ENCODE peak calls at places on chromosomes 4 and X, in six cellular contexts. K, Q, T, Y, Z and V are unnamed samples.
A peak's percentile ranks its signal among the peaks of the same experiment; 100 is the strongest.

GRCh38 chrX:150337026-150337425 is 26.1 kb upstream of the MAMLD1 start:
- DNase-seq in K (no peak), Q (no peak), T (no peak), Y (no peak), Z (no peak), V (no peak)

GRCh38 chr4:128281354-128281753 is 6.3 kb downstream of the PGRMC2 start:
- DNase-seq in K (no peak), Q (no peak), T (no peak), Y (no peak), Z (no peak), V (no peak)

GRCh38 chr4:61511716-61512488 is 311.8 kb downstream of the ADGRL3 start:
- DNase-seq in K (no peak), Q (no peak), T (peak; percentile 12), Y (no peak), Z (no peak), V (peak; percentile 33)

GRCh38 chr4:56995525-56995924 is 16.8 kb downstream of the POLR2B start:
- DNase-seq in K (peak; percentile 6), Q (no peak), T (peak; percentile 94), Y (peak; percentile 49), Z (no peak), V (no peak)

GRCh38 chr4:136763844-136764446 is 768.3 kb downstream of the PCDH18 start:
- DNase-seq in K (no peak), Q (no peak), T (no peak), Y (no peak), Z (no peak), V (no peak)

GRCh38 chrX:96407043-96407442 is 277.6 kb upstream of the DIAPH2 start:
- DNase-seq in K (no peak), Q (no peak), T (peak; percentile 55), Y (no peak), Z (no peak), V (no peak)

GRCh38 chr4:77586953-77587383 is 18.7 kb upstream of the CXCL13 start:
- DNase-seq in K (no peak), Q (peak; percentile 96), T (peak; percentile 60), Y (no peak), Z (peak; percentile 6), V (peak; percentile 99)

GRCh38 chr4:158845166-158846041 is 76.6 kb downstream of the FNIP2 start:
- DNase-seq in K (no peak), Q (no peak), T (no peak), Y (no peak), Z (no peak), V (no peak)